ENCODE peak calls at places on chromosomes 1 and 21, in five cellular contexts. D is T-helper 1 cell, S is activated T-helper 1 cell treated with Interleukin-2 at 50 U/mL for 16 hours, N is heart left ventricle, U is body of pancreas. L is an unnamed sample.

GRCh38 chr1:82160036-82160435 is 359.3 kb downstream of the ADGRL2 start:
- DNase-seq in D (no peak), S (no peak), N (no peak), U (no peak), L (no peak)

GRCh38 chr1:11610629-11611180 is 43.5 kb downstream of the FBXO2 start:
- DNase-seq in D (no peak), S (no peak), N (no peak), U (no peak), L (no peak)

GRCh38 chr1:97145321-97145956 is 423.9 kb downstream of the PTBP2 start:
- DNase-seq in D (no peak), S (no peak), N (no peak), U (no peak), L (no peak)

GRCh38 chr1:168720839-168721238 is 8.2 kb downstream of the DPT start:
- DNase-seq in D (no peak), S (no peak), N (no peak), U (no peak), L (no peak)

GRCh38 chr1:111821121-111821745 is 65.5 kb downstream of the DDX20 start:
- DNase-seq in D (no peak), S (no peak), N (no peak), U (no peak), L (no peak)

GRCh38 chr1:3785458-3786157 is 10.7 kb downstream of the LRRC47 start:
- DNase-seq in D (no peak), S (no peak), N (no peak), U (no peak), L (no peak)

GRCh38 chr1:119871881-119872280 is 24.4 kb downstream of the ADAM30 start:
- DNase-seq in D (no peak), S (no peak), N (no peak), U (no peak), L (no peak)

GRCh38 chr1:93640656-93641440 is 40.8 kb downstream of the BCAR3 start:
- DNase-seq in D (no peak), S (no peak), N (no peak), U (no peak), L (no peak)

GRCh38 chr1:11528636-11529121 is 49.7 kb downstream of the DISP3 start:
- DNase-seq in D (no peak), S (no peak), N (no peak), U (no peak), L (no peak)

GRCh38 chr21:44801468-44802395 is at the start of gene UBE2G2:
- DNase-seq in D (peak), S (peak), N (peak), U (peak), L (peak)

GRCh38 chr1:22835920-22836319 is 125.3 kb downstream of the EPHB2 start:
- DNase-seq in D (no peak), S (no peak), N (no peak), U (no peak), L (no peak)

GRCh38 chr1:227333423-227333822 is 15.1 kb upstream of the CDC42BPA start:
- DNase-seq in D (no peak), S (no peak), N (no peak), U (no peak), L (no peak)

GRCh38 chr1:94989398-94989797 is 62.5 kb upstream of the CNN3 start:
- DNase-seq in D (no peak), S (no peak), N (peak), U (peak), L (no peak)

GRCh38 chr1:13826591-13826990 is 126.6 kb downstream of the PRDM2 start:
- DNase-seq in D (no peak), S (no peak), N (no peak), U (no peak), L (no peak)

GRCh38 chr1:229133151-229133550 is 137.8 kb upstream of the RAB4A start:
- DNase-seq in D (no peak), S (no peak), N (no peak), U (no peak), L (no peak)

GRCh38 chr1:169546087-169546995 is 39.9 kb downstream of the F5 start:
- DNase-seq in D (peak), S (peak), N (peak), U (peak), L (no peak)

GRCh38 chr1:70319750-70320149 is 34.8 kb downstream of the ANKRD13C start:
- DNase-seq in D (no peak), S (no peak), N (no peak), U (no peak), L (no peak)

GRCh38 chr1:240987928-240988327 is 369.1 kb downstream of the RGS7 start:
- DNase-seq in D (no peak), S (no peak), N (no peak), U (no peak), L (no peak)

GRCh38 chr1:18479484-18479883 is 1.2 kb upstream of the KLHDC7A start:
- DNase-seq in D (peak), S (no peak), N (no peak), U (no peak), L (no peak)

GRCh38 chr1:226512076-226512728 is 36.4 kb upstream of the STUM start:
- DNase-seq in D (no peak), S (no peak), N (no peak), U (no peak), L (no peak)

GRCh38 chr1:40806724-40807675 is 23.4 kb downstream of the KCNQ4 start:
- DNase-seq in D (no peak), S (no peak), N (peak), U (no peak), L (no peak)

GRCh38 chr1:59678065-59678808 is 136.5 kb upstream of the HOOK1 start:
- DNase-seq in D (no peak), S (no peak), N (no peak), U (no peak), L (no peak)

GRCh38 chr1:198601936-198602889 is 36.6 kb upstream of the PTPRC start:
- DNase-seq in D (no peak), S (no peak), N (no peak), U (no peak), L (no peak)

GRCh38 chr1:206828061-206828460 is 37.4 kb upstream of the IL20 start:
- DNase-seq in D (no peak), S (no peak), N (no peak), U (no peak), L (no peak)

GRCh38 chr1:12549460-12550349 is 68.3 kb downstream of the DHRS3 start:
- DNase-seq in D (no peak), S (no peak), N (peak), U (peak), L (no peak)

GRCh38 chr1:61692155-61692783 is 32.7 kb downstream of the TM2D1 start:
- DNase-seq in D (no peak), S (no peak), N (no peak), U (no peak), L (no peak)

GRCh38 chr1:205812271-205812877 is 624 bp downstream of the SLC41A1 start:
- DNase-seq in D (no peak), S (no peak), N (peak), U (peak), L (no peak)

GRCh38 chr1:24111264-24111997 is 504 bp downstream of the MYOM3 start:
- DNase-seq in D (no peak), S (no peak), N (no peak), U (no peak), L (no peak)

GRCh38 chr1:8091691-8092090 is 65.6 kb upstream of the ERRFI1 start:
- DNase-seq in D (no peak), S (no peak), N (no peak), U (no peak), L (no peak)

GRCh38 chr1:67685558-67686271 is 714 bp downstream of the GADD45A start:
- DNase-seq in D (peak), S (peak), N (peak), U (peak), L (peak)

GRCh38 chr1:33612877-33613487 is 140.5 kb downstream of the ZSCAN20 start:
- DNase-seq in D (peak), S (no peak), N (peak), U (peak), L (no peak)